ENCODE peak calls at places on chromosomes 7 and 10, in nine cellular contexts. X, K, S, Q, I, T, F, C and G are unnamed samples.

GRCh38 chr7:21548491-21548890 is 5.7 kb downstream of the DNAH11 start:
- DNase-seq in F (no peak), X (no peak), S (no peak), I (no peak), Q (no peak), K (no peak), T (no peak), C (no peak), G (no peak)

GRCh38 chr10:52751337-52751736 is 21.2 kb downstream of the MBL2 start:
- DNase-seq in K (no peak), F (no peak), X (no peak), S (no peak), Q (no peak), I (no peak), C (no peak), T (no peak), G (no peak)

GRCh38 chr7:98051118-98051744 is 55.4 kb upstream of the LMTK2 start:
- DNase-seq in Q (peak; percentile 64), X (peak; percentile 15), F (no peak), C (peak; percentile 19), K (no peak), T (no peak), S (peak; percentile 22), I (no peak), G (peak; percentile 22)

GRCh38 chr7:145986248-145986874 is 130.2 kb upstream of the CNTNAP2 start:
- DNase-seq in T (no peak), F (no peak), I (no peak), S (no peak), C (no peak), X (no peak), Q (no peak), K (no peak), G (no peak)

GRCh38 chr10:103592186-103593021 is 98.9 kb downstream of the NEURL1 start:
- DNase-seq in F (peak; percentile 56), T (peak; percentile 66), I (peak; percentile 39), C (peak; percentile 46), K (no peak), X (peak; percentile 68), S (peak; percentile 77), Q (peak; percentile 63), G (peak; percentile 40)

GRCh38 chr7:99679032-99679399 is 780 bp downstream of the CYP3A5 start:
- DNase-seq in I (no peak), T (peak; percentile 57), C (no peak), K (no peak), S (no peak), F (peak; percentile 89), X (no peak), Q (no peak), G (peak; percentile 94)

GRCh38 chr10:31321396-31321941 is 2.5 kb downstream of the ZEB1 start:
- DNase-seq in X (no peak), I (no peak), F (no peak), T (peak; percentile 24), Q (peak; percentile 57), K (no peak), S (peak; percentile 73), C (peak; percentile 26), G (no peak)

GRCh38 chr10:71713135-71714040 is 6.2 kb downstream of the C10orf105 start:
- DNase-seq in I (no peak), C (no peak), S (peak; percentile 71), F (no peak), Q (no peak), K (peak; percentile 44), X (no peak), T (peak; percentile 56), G (peak; percentile 21)

GRCh38 chr10:101967713-101968112 is 88.3 kb downstream of the ARMH3 start:
- DNase-seq in X (no peak), K (no peak), Q (no peak), S (no peak), F (no peak), C (no peak), T (peak; percentile 73), I (no peak), G (peak; percentile 10)

GRCh38 chr10:52895066-52895465 is 122.5 kb upstream of the MBL2 start:
- DNase-seq in Q (no peak), C (no peak), X (no peak), S (no peak), F (no peak), K (no peak), I (no peak), T (no peak), G (peak; percentile 30)

GRCh38 chr7:157646551-157646950 is 309.7 kb downstream of the DNAJB6 start:
- DNase-seq in C (no peak), Q (no peak), I (no peak), K (no peak), F (no peak), T (no peak), S (no peak), X (no peak), G (no peak)

GRCh38 chr7:30519122-30519521 is 14.5 kb upstream of the GGCT start:
- DNase-seq in I (no peak), Q (no peak), F (no peak), X (no peak), T (no peak), C (no peak), S (no peak), K (no peak), G (no peak)

GRCh38 chr10:132939957-132940790 is 2.2 kb downstream of the CFAP46 start:
- DNase-seq in F (peak; percentile 62), I (peak; percentile 65), T (peak; percentile 50), K (peak; percentile 23), C (peak; percentile 47), X (peak; percentile 72), Q (peak; percentile 71), S (peak; percentile 30), G (peak; percentile 9)

GRCh38 chr7:128783143-128783799 is 7.7 kb upstream of the OPN1SW start:
- DNase-seq in C (no peak), X (peak; percentile 74), I (peak; percentile 36), T (peak; percentile 70), K (peak; percentile 21), Q (peak; percentile 18), S (peak; percentile 46), F (peak; percentile 77), G (peak; percentile 76)

GRCh38 chr10:73998623-73999622 is 1.0 kb downstream of the VCL start:
- DNase-seq in C (peak; percentile 16), Q (peak; percentile 74), I (peak; percentile 50), S (peak; percentile 76), T (peak; percentile 92), F (peak; percentile 74), X (peak; percentile 71), K (no peak), G (peak; percentile 96)

GRCh38 chr10:1406976-1407945 is 330.1 kb downstream of the ADARB2 start:
- DNase-seq in C (peak; percentile 5), F (no peak), K (no peak), S (no peak), I (no peak), X (no peak), T (no peak), Q (no peak), G (no peak)

GRCh38 chr7:98284335-98285036 is 3.0 kb downstream of the BRI3 start:
- DNase-seq in K (peak; percentile 24), I (no peak), X (peak; percentile 57), F (peak; percentile 65), T (peak; percentile 84), S (peak; percentile 42), Q (no peak), C (no peak), G (peak; percentile 96)

GRCh38 chr7:139940866-139941265 is 111.8 kb downstream of the TBXAS1 start:
- DNase-seq in C (no peak), S (no peak), F (no peak), X (no peak), T (no peak), Q (no peak), I (no peak), K (no peak), G (no peak)